ENCODE peak calls at places on chromosomes 6 and 20, in eight cellular contexts. D is heart left ventricle, R is A549, O is sigmoid colon, U is testis, E is erythroblast, P is body of pancreas, M is prostate gland. V is an unnamed sample.

GRCh38 chr6:24494726-24495515 is at the start of gene ALDH5A1:
- DNase-seq in E (peak; percentile 88), U (peak; percentile 90), M (peak; percentile 61), D (peak; percentile 81), R (peak; percentile 70), P (peak; percentile 63), O (peak; percentile 77), V (peak; percentile 53)

GRCh38 chr6:5205035-5205469 is 55.7 kb downstream of the LYRM4 start:
- DNase-seq in M (no peak), U (peak; percentile 21), P (no peak), E (no peak), D (no peak), O (no peak), R (no peak), V (no peak)

GRCh38 chr20:11454966-11455799 is 462.5 kb upstream of the BTBD3 start:
- DNase-seq in D (no peak), P (no peak), O (no peak), M (no peak), R (peak; percentile 91), E (no peak), U (no peak), V (no peak)

GRCh38 chr6:15462717-15463525 is 199.9 kb downstream of the DTNBP1 start:
- DNase-seq in O (no peak), P (no peak), E (no peak), M (no peak), D (no peak), R (no peak), U (no peak), V (no peak)

GRCh38 chr6:29112135-29112534 is 4.3 kb downstream of the OR2J3 start:
- DNase-seq in R (peak; percentile 22), E (peak; percentile 5), D (no peak), M (no peak), P (no peak), O (no peak), U (no peak), V (no peak)

GRCh38 chr20:49515588-49515987 is 33.1 kb upstream of the KCNB1 start:
- DNase-seq in M (peak; percentile 65), R (no peak), D (no peak), E (no peak), P (no peak), O (no peak), U (no peak), V (no peak)

GRCh38 chr6:11172501-11173337 is 59.7 kb downstream of the NEDD9 start:
- DNase-seq in D (peak; percentile 65), P (peak; percentile 72), M (peak; percentile 60), R (peak; percentile 64), O (no peak), U (peak; percentile 86), E (peak; percentile 75), V (peak; percentile 11)

GRCh38 chr6:43386492-43386891 is 17.0 kb upstream of the ZNF318 start:
- DNase-seq in P (no peak), R (no peak), E (peak; percentile 30), O (no peak), M (no peak), D (no peak), U (no peak), V (no peak)

DNA sequence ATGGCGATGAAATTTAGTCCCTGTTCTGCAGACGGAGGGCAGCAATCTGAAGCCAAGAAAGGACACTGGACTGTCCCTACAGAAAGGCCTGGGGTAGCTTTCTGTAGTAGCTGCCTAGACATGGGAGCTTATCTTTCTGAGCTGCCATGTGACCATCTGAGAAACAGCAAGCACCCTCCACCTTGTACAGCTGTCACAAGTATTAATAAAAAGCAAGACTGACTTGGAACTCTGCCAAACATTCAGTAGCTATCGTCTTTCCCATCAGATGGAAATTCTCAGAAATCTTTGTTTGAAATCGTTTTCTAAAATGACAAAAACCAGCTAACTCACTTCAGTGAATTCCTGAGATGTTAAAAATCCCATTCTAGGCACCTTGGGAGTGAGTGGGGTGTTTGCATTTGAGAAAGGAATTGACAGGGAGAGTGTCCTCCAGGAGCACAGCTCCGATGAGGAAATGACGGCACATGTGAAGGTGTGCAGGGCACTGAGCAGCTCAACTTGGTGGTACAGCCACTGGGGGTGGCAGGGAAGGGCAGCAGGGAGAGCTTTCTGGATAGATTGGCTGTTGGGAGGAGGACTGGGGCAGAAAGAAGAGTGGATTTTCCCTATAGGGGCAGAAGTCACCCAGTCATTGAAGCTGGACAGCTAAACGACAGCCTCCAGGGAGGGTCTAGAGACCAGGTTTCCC is 24.5 kb downstream of the ACSS1 start:
- DNase-seq in P (no peak), M (no peak), O (no peak), R (no peak), U (no peak), E (peak; percentile 48), D (no peak), V (no peak)
- TF ChIP-seq POLR2A in P (no peak), M (no peak), O (no peak), R (no peak), U (no peak), E (no peak), D (no peak), V (no peak)

GRCh38 chr6:157255079-157255478 is 68.2 kb downstream of the TMEM242 start:
- DNase-seq in M (no peak), D (no peak), P (no peak), R (no peak), E (no peak), U (no peak), O (peak; percentile 28), V (no peak)

GRCh38 chr6:157253017-157253416 is 70.3 kb downstream of the TMEM242 start:
- DNase-seq in R (no peak), E (no peak), U (no peak), O (no peak), P (no peak), D (no peak), M (no peak), V (no peak)

GRCh38 chr6:157249756-157250155 is 73.6 kb downstream of the TMEM242 start:
- DNase-seq in M (no peak), U (no peak), D (no peak), O (no peak), P (no peak), R (no peak), E (no peak), V (no peak)

GRCh38 chr6:157251565-157252247 is 71.6 kb downstream of the TMEM242 start:
- DNase-seq in M (no peak), P (no peak), E (no peak), U (no peak), R (no peak), O (no peak), D (no peak), V (no peak)

DNA sequence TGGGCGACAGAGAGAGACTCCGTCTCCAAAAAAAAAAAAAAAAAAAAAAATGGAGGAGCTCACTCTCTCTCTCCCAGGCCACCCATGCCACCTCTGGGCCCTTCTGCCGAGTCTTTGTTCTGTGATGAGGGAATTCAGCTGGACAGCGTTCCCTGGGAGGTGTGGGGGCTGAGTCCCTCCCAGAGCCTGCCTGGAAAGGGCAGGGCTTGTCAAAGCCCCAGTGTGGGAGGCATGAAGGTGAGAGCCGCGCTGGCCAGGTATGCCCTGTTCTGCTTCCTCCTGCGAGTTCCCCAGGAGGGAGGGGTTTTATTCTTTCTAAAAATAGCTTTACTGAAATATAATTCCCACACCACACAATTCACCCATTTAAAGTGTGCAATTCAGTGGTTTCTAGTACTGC is 69.6 kb downstream of the TMEM242 start:
- DNase-seq in P (no peak), D (no peak), R (no peak), O (no peak), E (no peak), M (no peak), U (no peak), V (no peak)
- TF ChIP-seq POLR2A in P (peak; percentile 32), D (no peak), R (no peak), O (no peak), E (no peak), M (no peak), U (no peak), V (no peak)

GRCh38 chr20:300345-300744 is 3.0 kb downstream of the ZCCHC3 start:
- DNase-seq in P (no peak), D (no peak), U (no peak), O (no peak), E (no peak), M (no peak), R (no peak), V (no peak)

GRCh38 chr20:295804-296203 is 1.6 kb upstream of the ZCCHC3 start:
- DNase-seq in M (no peak), O (no peak), P (no peak), E (no peak), D (no peak), U (no peak), R (no peak), V (no peak)

GRCh38 chr20:298755-299391 is 1.5 kb downstream of the ZCCHC3 start:
- DNase-seq in P (no peak), E (no peak), R (no peak), M (no peak), O (no peak), D (no peak), U (no peak), V (no peak)

GRCh38 chr20:297098-297924 is at the start of gene ZCCHC3:
- DNase-seq in R (peak; percentile 95), D (peak; percentile 87), E (peak; percentile 95), U (peak; percentile 87), M (peak; percentile 87), P (peak; percentile 84), O (peak; percentile 96), V (peak; percentile 85)

DNA sequence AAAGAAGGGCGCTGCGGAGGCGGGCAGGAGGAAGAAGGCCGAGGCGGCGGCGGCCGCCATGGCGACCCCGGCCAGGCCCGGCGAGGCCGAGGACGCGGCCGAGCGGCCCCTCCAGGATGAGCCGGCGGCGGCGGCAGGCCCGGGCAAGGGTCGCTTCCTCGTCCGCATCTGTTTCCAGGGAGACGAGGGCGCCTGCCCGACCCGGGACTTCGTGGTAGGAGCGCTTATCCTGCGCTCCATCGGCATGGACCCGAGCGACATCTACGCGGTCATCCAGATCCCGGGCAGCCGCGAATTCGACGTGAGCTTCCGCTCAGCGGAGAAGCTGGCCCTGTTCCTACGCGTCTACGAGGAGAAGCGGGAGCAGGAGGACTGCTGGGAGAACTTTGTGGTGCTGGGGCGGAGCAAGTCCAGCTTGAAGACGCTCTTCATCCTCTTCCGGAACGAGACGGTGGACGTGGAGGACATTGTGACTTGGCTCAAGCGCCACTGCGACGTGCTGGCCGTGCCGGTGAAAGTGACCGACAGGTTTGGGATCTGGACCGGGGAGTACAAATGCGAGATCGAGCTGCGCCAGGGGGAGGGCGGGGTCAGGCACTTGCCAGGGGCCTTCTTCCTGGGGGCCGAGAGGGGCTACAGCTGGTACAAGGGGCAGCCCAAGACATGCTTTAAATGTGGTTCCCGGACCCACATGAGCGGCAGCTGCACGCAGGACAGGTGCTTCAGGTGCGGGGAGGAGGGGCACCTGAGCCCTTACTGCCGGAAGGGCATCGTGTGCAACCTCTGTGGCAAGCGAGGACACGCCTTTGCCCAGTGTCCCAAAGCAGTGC is 770 bp downstream of the ZCCHC3 start:
- DNase-seq in U (peak; percentile 60), M (peak; percentile 53), E (peak; percentile 82), O (peak; percentile 84), P (peak; percentile 59), R (peak; percentile 83), D (peak; percentile 80), V (peak; percentile 44)
- TF ChIP-seq POLR2A in U (no peak), M (peak; percentile 48), E (no peak), O (no peak), P (peak; percentile 65), R (peak; percentile 54), D (peak; percentile 27), V (no peak)

DNA sequence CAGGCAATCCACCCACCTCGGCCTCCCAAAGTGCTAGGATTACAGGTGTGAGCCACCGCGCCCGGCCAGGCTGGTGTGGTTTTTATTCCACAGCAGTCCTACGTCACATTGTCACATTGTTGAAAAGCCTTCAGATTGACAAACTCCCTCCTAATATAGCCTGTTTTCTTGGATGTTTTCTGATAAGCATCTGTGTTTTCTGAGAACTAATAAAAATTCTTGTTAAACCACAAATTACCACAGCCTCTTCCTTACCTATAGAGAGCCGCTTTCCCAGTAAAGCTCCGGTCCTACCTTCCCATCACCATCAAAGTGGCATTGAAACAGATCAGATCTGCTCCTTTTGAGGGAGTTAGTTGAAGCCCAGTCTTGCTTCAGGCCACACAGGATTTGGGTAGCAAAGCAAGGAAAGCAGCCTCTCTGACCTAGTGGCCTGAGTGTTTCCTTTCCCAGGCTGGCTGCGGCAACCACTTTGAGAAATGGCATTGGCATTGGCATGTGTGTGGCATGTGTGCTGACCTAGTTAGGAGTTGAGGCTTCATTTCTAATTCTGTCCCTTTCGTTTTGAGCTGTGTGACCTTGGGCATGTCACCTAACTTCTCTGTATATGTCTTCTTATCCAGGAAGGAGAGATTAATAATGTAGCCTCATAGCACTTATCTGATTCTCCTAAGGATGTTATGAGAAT is 1.7 kb upstream of the PKIG start:
- DNase-seq in O (no peak), U (no peak), E (no peak), M (no peak), P (no peak), D (no peak), R (no peak), V (peak; percentile 62)
- TF ChIP-seq POLR2A in O (no peak), U (no peak), E (no peak), M (no peak), P (no peak), D (no peak), R (no peak), V (no peak)